ENCODE peak calls at places on chromosomes 4 and X, in seven cellular contexts. G is fibroblast of lung, J is choroid plexus epithelial cell, T is IMR-90, A is cardiac muscle cell, E is breast epithelium, C is SK-N-SH. N is an unnamed sample.

GRCh38 chrX:41759817-41760216 is 35.8 kb downstream of the GPR82 start:
- DNase-seq in A (peak), J (peak), G (peak), E (no peak), C (peak), T (peak), N (peak)

GRCh38 chr4:87251104-87251503 is 30.7 kb upstream of the KLHL8 start:
- DNase-seq in T (no peak), G (peak), J (no peak), E (no peak), A (peak), C (no peak), N (no peak)

GRCh38 chr4:178423366-178423765 is 981.1 kb upstream of the AGA start:
- DNase-seq in T (no peak), J (no peak), G (no peak), E (no peak), C (no peak), A (no peak), N (no peak)

GRCh38 chrX:9153299-9153698 is 119.4 kb upstream of the FAM9B start:
- DNase-seq in C (no peak), G (peak), J (peak), T (peak), A (peak), E (no peak), N (peak)

GRCh38 chrX:40098264-40099045 is 697 bp upstream of the BCOR start:
- DNase-seq in T (no peak), C (peak), G (peak), A (peak), E (no peak), J (peak), N (no peak)

GRCh38 chrX:45447995-45448394 is 247.3 kb upstream of the DIPK2B start:
- DNase-seq in C (no peak), A (no peak), E (no peak), T (no peak), G (no peak), J (no peak), N (no peak)

GRCh38 chr4:80078361-80079092 is 5.5 kb upstream of the ANTXR2 start:
- DNase-seq in G (no peak), T (no peak), J (no peak), C (no peak), E (no peak), A (no peak), N (no peak)

GRCh38 chr4:62170235-62170634 is 970.1 kb downstream of the ADGRL3 start:
- DNase-seq in E (no peak), J (no peak), T (no peak), A (no peak), G (no peak), C (no peak), N (no peak)

GRCh38 chr4:128516568-128516967 is 229.0 kb upstream of the PGRMC2 start:
- DNase-seq in G (peak), E (no peak), J (peak), T (peak), A (peak), C (no peak), N (peak)

GRCh38 chr4:110196871-110197420 is 1.5 kb downstream of the ELOVL6 start:
- DNase-seq in C (peak), J (peak), E (peak), A (peak), G (peak), T (peak), N (peak)

GRCh38 chrX:115535844-115536243 is 25.1 kb upstream of the PLS3 start:
- DNase-seq in C (no peak), G (no peak), A (no peak), J (peak), T (peak), E (no peak), N (no peak)

GRCh38 chrX:103423955-103424640 is 47.8 kb downstream of the BEX3 start:
- DNase-seq in T (no peak), A (no peak), J (no peak), C (no peak), E (no peak), G (no peak), N (no peak)

GRCh38 chrX:102837843-102838242 is 99.2 kb upstream of the RAB40AL start:
- DNase-seq in C (no peak), E (no peak), T (no peak), J (no peak), A (no peak), G (peak), N (peak)

GRCh38 chr4:139167774-139168444 is 9.1 kb downstream of the ELF2 start:
- DNase-seq in E (no peak), T (peak), G (peak), J (peak), A (peak), C (peak), N (peak)

GRCh38 chr4:118033148-118034060 is 882 bp upstream of the NDST3 start:
- DNase-seq in T (peak), A (peak), E (no peak), C (peak), J (peak), G (peak), N (peak)

GRCh38 chrX:21493226-21493850 is 119.1 kb downstream of the CNKSR2 start:
- DNase-seq in A (no peak), G (peak), C (no peak), T (peak), J (peak), E (no peak), N (peak)

GRCh38 chrX:77704881-77705280 is 81.1 kb downstream of the ATRX start:
- DNase-seq in E (no peak), A (no peak), C (no peak), G (no peak), T (no peak), J (no peak), N (no peak)

GRCh38 chr4:7756561-7757355 is 182.9 kb downstream of the AFAP1 start:
- DNase-seq in J (no peak), E (no peak), C (no peak), T (no peak), G (peak), A (no peak), N (no peak)

GRCh38 chr4:127783971-127784519 is 1.9 kb downstream of the HSPA4L start:
- DNase-seq in E (no peak), T (no peak), G (no peak), A (no peak), J (no peak), C (no peak), N (no peak)

GRCh38 chr4:67587156-67587555 is 28.6 kb downstream of the STAP1 start:
- DNase-seq in J (no peak), C (no peak), E (no peak), A (no peak), G (no peak), T (no peak), N (no peak)

GRCh38 chr4:127957105-127957504 is 7.9 kb downstream of the MFSD8 start:
- DNase-seq in E (no peak), T (no peak), C (no peak), G (no peak), A (no peak), J (no peak), N (no peak)

GRCh38 chrX:154547245-154548027 is at the start of gene IKBKG:
- DNase-seq in G (peak), E (peak), C (peak), A (peak), J (peak), T (peak), N (peak)

GRCh38 chr4:15902741-15903140 is 35.8 kb downstream of the FGFBP1 start:
- DNase-seq in E (no peak), C (no peak), T (no peak), A (no peak), G (no peak), J (no peak), N (no peak)

GRCh38 chrX:26651755-26652154 is 435.8 kb downstream of the MAGEB5 start:
- DNase-seq in A (no peak), G (no peak), C (no peak), E (no peak), T (no peak), J (peak), N (no peak)

GRCh38 chr4:6362243-6362885 is 92.7 kb downstream of the WFS1 start:
- DNase-seq in A (no peak), C (peak), J (no peak), E (no peak), G (no peak), T (no peak), N (no peak)

GRCh38 chr4:8225704-8226443 is 26.8 kb downstream of the SH3TC1 start:
- DNase-seq in G (peak), E (no peak), C (peak), J (no peak), T (no peak), A (no peak), N (no peak)

GRCh38 chr4:108850407-108850709 is 87.5 kb upstream of the ETNPPL start:
- DNase-seq in C (no peak), G (no peak), E (no peak), J (no peak), A (no peak), T (no peak), N (no peak)

GRCh38 chrX:41561045-41561444 is 113.9 kb downstream of the NYX start:
- DNase-seq in J (peak), T (peak), C (no peak), E (no peak), A (peak), G (peak), N (peak)

GRCh38 chr4:57193996-57194675 is 84.0 kb upstream of the IGFBP7 start:
- DNase-seq in T (no peak), G (no peak), C (no peak), A (peak), E (no peak), J (no peak), N (no peak)

GRCh38 chr4:147576084-147576483 is 41.1 kb upstream of the TMEM184C start:
- DNase-seq in E (no peak), A (no peak), G (no peak), J (no peak), C (no peak), T (no peak), N (no peak)

GRCh38 chr4:164888096-164888495 is 11.1 kb downstream of the APELA start:
- DNase-seq in E (no peak), C (no peak), A (no peak), J (no peak), T (no peak), G (no peak), N (no peak)

GRCh38 chr4:40908702-40909362 is 159.1 kb downstream of the NSUN7 start:
- DNase-seq in T (peak), C (peak), A (peak), G (peak), J (peak), E (no peak), N (peak)

GRCh38 chr4:134365852-134366251 is 164.3 kb upstream of the PABPC4L start:
- DNase-seq in J (peak), E (no peak), G (peak), A (no peak), C (no peak), T (peak), N (peak)

GRCh38 chrX:72037601-72038000 is 94.1 kb downstream of the RTL5 start:
- DNase-seq in E (no peak), C (no peak), A (no peak), G (no peak), J (no peak), T (no peak), N (no peak)

GRCh38 chrX:39427492-39428289 is 626.4 kb downstream of the MID1IP1 start:
- DNase-seq in A (peak), G (peak), T (peak), J (peak), E (no peak), C (no peak), N (peak)

GRCh38 chr4:152807294-152807829 is 27.6 kb downstream of the ARFIP1 start:
- DNase-seq in T (peak), J (peak), G (peak), A (peak), C (no peak), E (no peak), N (peak)

GRCh38 chr4:114361249-114361648 is 237.4 kb upstream of the UGT8 start:
- DNase-seq in A (no peak), G (no peak), J (no peak), T (no peak), E (no peak), C (no peak), N (peak)

GRCh38 chrX:107936434-107936730 is 45.8 kb downstream of the TEX13B start:
- DNase-seq in J (no peak), E (no peak), G (no peak), A (no peak), C (no peak), T (no peak), N (no peak)
- H3K4me3 ChIP-seq in J (peak), E (no peak), G (no peak), A (no peak), C (no peak), T (no peak), N (no peak)

DNA sequence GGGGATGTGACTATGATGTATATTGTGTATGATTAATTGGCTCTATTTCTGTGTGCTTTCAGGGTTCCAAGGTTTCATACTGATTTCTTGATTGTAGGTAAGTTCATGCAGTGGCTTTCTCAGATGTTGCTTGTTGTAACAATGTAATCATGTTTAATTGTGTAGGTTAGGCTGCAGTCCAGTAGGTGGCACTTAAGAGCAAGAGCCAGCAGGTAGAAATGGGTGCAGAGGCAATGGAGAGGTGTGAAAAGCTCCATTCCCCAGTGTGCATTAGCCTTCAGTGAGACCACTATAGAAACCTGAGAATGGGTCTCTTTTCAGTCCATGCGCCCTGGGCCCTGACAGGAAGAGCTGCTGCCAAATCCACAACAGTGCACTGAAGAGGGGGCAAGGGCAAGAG is 28.2 kb downstream of the DCAF12L2 start:
- DNase-seq in T (no peak), E (no peak), C (peak), G (no peak), J (no peak), A (no peak), N (no peak)
- TF ChIP-seq CTCF in T (no peak), E (no peak), C (peak), G (no peak), J (no peak), A (no peak), N (no peak)

GRCh38 chrX:53526999-53527398 is 92.8 kb upstream of the HSD17B10 start:
- DNase-seq in E (no peak), J (no peak), A (no peak), C (no peak), T (no peak), G (no peak), N (no peak)
- H3K4me3 ChIP-seq in E (no peak), J (no peak), A (no peak), C (no peak), T (no peak), G (no peak), N (no peak)

GRCh38 chr4:4851906-4852305 is 7.6 kb upstream of the MSX1 start:
- DNase-seq in T (no peak), C (no peak), G (no peak), A (no peak), J (no peak), E (peak), N (no peak)

GRCh38 chr4:4854649-4855292 is 4.7 kb upstream of the MSX1 start:
- DNase-seq in C (peak), A (no peak), E (peak), G (no peak), J (no peak), T (no peak), N (no peak)

GRCh38 chr4:4853921-4854648 is 5.4 kb upstream of the MSX1 start:
- DNase-seq in G (no peak), T (no peak), A (no peak), J (no peak), C (no peak), E (peak), N (no peak)

GRCh38 chr4:4852591-4853362 is 6.7 kb upstream of the MSX1 start:
- DNase-seq in J (peak), A (peak), C (peak), G (peak), E (no peak), T (peak), N (peak)

DNA sequence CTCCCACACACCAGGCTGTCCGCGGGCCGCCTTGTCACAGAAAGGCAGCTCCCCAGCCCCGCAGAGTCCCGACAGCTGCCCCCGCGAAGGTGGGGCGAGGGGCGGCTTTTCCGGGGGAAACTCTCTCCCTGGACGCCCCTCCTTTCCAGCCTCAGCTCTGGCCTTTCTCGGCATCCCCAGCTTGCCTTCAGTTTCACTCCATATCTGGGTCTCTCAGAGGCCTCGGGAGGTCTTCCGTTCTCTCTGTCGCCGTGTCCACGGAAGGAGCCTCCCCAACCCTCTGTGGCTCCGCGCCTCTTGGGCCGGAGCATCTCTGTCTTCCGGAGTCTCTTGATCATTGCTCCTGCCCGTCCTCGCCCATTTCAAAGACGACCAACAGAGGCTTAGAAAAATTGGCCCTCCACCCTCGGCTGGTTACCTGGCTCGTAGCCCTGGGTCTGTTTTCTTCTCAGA is 6.1 kb upstream of the MSX1 start:
- DNase-seq in G (no peak), C (peak), T (no peak), E (no peak), A (no peak), J (no peak), N (no peak)
- TF ChIP-seq CTCF in G (no peak), C (no peak), T (no peak), E (no peak), A (no peak), J (no peak), N (no peak)

N was measured in AG10803.